ENCODE peak calls at places on chromosomes 2 and 18, in four cellular contexts. U is DMS153, E is T-helper 1 cell, M is AML-193. A is an unnamed sample.

GRCh38 chr2:10265328-10266132 is 37.2 kb upstream of the HPCAL1 start:
- DNase-seq in E (peak), U (no peak), M (no peak), A (no peak)

GRCh38 chr18:40866013-40866644 is 1088.9 kb upstream of the PIK3C3 start:
- DNase-seq in M (no peak), E (no peak), U (peak), A (no peak)

GRCh38 chr2:25379535-25379934 is 37.8 kb upstream of the DNMT3A start:
- DNase-seq in U (no peak), E (no peak), M (no peak), A (no peak)

GRCh38 chr2:16375351-16375750 is 290.3 kb downstream of the CYRIA start:
- DNase-seq in E (no peak), M (no peak), U (no peak), A (no peak)

GRCh38 chr18:58254873-58255511 is 211.0 kb downstream of the NEDD4L start:
- DNase-seq in U (no peak), M (no peak), E (no peak), A (no peak)

GRCh38 chr2:217513256-217513655 is 489.5 kb downstream of the TNS1 start:
- DNase-seq in M (no peak), U (no peak), E (no peak), A (no peak)

GRCh38 chr2:237012577-237013237 is 73.0 kb upstream of the COPS8 start:
- DNase-seq in U (no peak), E (no peak), M (no peak), A (no peak)

GRCh38 chr2:239866350-239866749 is 158.8 kb downstream of the NDUFA10 start:
- DNase-seq in E (no peak), M (no peak), U (no peak), A (no peak)

GRCh38 chr2:48415765-48416515 is 114.0 kb upstream of the STON1 start:
- DNase-seq in E (no peak), U (no peak), M (peak), A (no peak)

GRCh38 chr2:112540906-112541305 is 1.4 kb upstream of the POLR1B start:
- DNase-seq in U (no peak), E (no peak), M (no peak), A (no peak)

GRCh38 chr2:133240505-133241230 is 327.6 kb downstream of the NCKAP5 start:
- DNase-seq in U (no peak), M (no peak), E (no peak), A (no peak)

GRCh38 chr2:219562049-219563020 is 9.0 kb downstream of the OBSL1 start:
- DNase-seq in E (no peak), M (no peak), U (no peak), A (no peak)

GRCh38 chr2:118969025-118969733 is 27.2 kb downstream of the MARCO start:
- DNase-seq in E (no peak), M (no peak), U (no peak), A (no peak)

GRCh38 chr2:16014802-16015201 is 74.5 kb downstream of the MYCN start:
- DNase-seq in M (no peak), U (no peak), E (no peak), A (no peak)

GRCh38 chr18:28541276-28541930 is 364.5 kb upstream of the CDH2 start:
- DNase-seq in E (no peak), M (no peak), U (no peak), A (no peak)

GRCh38 chr2:150997702-150998480 is 263.8 kb downstream of the RBM43 start:
- DNase-seq in E (no peak), U (no peak), M (no peak), A (no peak)

GRCh38 chr2:227508001-227508400 is 36.0 kb downstream of the AGFG1 start:
- DNase-seq in M (no peak), U (no peak), E (no peak), A (no peak)

GRCh38 chr2:166057363-166058169 is 70.3 kb downstream of the SCN1A start:
- DNase-seq in E (no peak), M (peak), U (peak), A (no peak)

GRCh38 chr18:48193521-48194251 is 215.5 kb downstream of the ZBTB7C start:
- DNase-seq in E (no peak), M (no peak), U (no peak), A (no peak)

GRCh38 chr2:20629581-20630291 is 21.2 kb downstream of the HS1BP3 start:
- DNase-seq in E (no peak), U (no peak), M (no peak), A (no peak)

GRCh38 chr2:166329465-166329864 is 46.3 kb downstream of the SCN9A start:
- DNase-seq in U (no peak), E (no peak), M (no peak), A (no peak)

GRCh38 chr18:10124557-10124956 is 210.7 kb downstream of the VAPA start:
- DNase-seq in E (no peak), M (no peak), U (no peak), A (no peak)

A was measured in CD4-positive, alpha-beta T cell.